ENCODE peak calls at places on chromosome 17, in eight cellular contexts. One of them, this sample, is unnamed.

GRCh38 chr17:42563950-42564349 is 2.0 kb downstream of the COASY start:
- DNase-seq in dorsolateral prefrontal cortex: no peak
- DNase-seq in AG09309: no peak
- DNase-seq in RWPE1: no peak
- DNase-seq in PC-9: no peak
- DNase-seq in H9: no peak
- DNase-seq in CD8-positive, alpha-beta T cell: no peak
- DNase-seq in breast epithelium: no peak
- DNase-seq in this sample: no peak

GRCh38 chr17:29588561-29589411 is 662 bp downstream of the GIT1 start:
- DNase-seq in dorsolateral prefrontal cortex: no peak
- DNase-seq in AG09309: no peak
- DNase-seq in RWPE1: no peak
- DNase-seq in PC-9: no peak
- DNase-seq in H9: no peak
- DNase-seq in CD8-positive, alpha-beta T cell: peak; percentile 66
- DNase-seq in breast epithelium: no peak
- DNase-seq in this sample: no peak

GRCh38 chr17:8076502-8077266 is 10.8 kb downstream of the ALOX12B start:
- DNase-seq in dorsolateral prefrontal cortex: no peak
- DNase-seq in AG09309: no peak
- DNase-seq in RWPE1: no peak
- DNase-seq in PC-9: no peak
- DNase-seq in H9: no peak
- DNase-seq in CD8-positive, alpha-beta T cell: no peak
- DNase-seq in breast epithelium: no peak
- DNase-seq in this sample: no peak

GRCh38 chr17:55233840-55234239 is 30.9 kb upstream of the HLF start:
- DNase-seq in dorsolateral prefrontal cortex: no peak
- DNase-seq in AG09309: no peak
- DNase-seq in RWPE1: peak; percentile 59
- DNase-seq in PC-9: no peak
- DNase-seq in H9: no peak
- DNase-seq in CD8-positive, alpha-beta T cell: no peak
- DNase-seq in breast epithelium: no peak
- DNase-seq in this sample: no peak

GRCh38 chr17:45289316-45290268 is 27.2 kb downstream of the MAP3K14 start:
- DNase-seq in dorsolateral prefrontal cortex: no peak
- DNase-seq in AG09309: no peak
- DNase-seq in RWPE1: no peak
- DNase-seq in PC-9: no peak
- DNase-seq in H9: no peak
- DNase-seq in CD8-positive, alpha-beta T cell: no peak
- DNase-seq in breast epithelium: no peak
- DNase-seq in this sample: no peak

GRCh38 chr17:27293359-27293897 is 486 bp upstream of the WSB1 start:
- DNase-seq in dorsolateral prefrontal cortex: no peak
- DNase-seq in AG09309: no peak
- DNase-seq in RWPE1: no peak
- DNase-seq in PC-9: no peak
- DNase-seq in H9: no peak
- DNase-seq in CD8-positive, alpha-beta T cell: peak; percentile 52
- DNase-seq in breast epithelium: no peak
- DNase-seq in this sample: peak; percentile 10

GRCh38 chr17:29292992-29293889 is 707 bp downstream of the NUFIP2 start:
- DNase-seq in dorsolateral prefrontal cortex: peak; percentile 29
- DNase-seq in AG09309: no peak
- DNase-seq in RWPE1: peak; percentile 68
- DNase-seq in PC-9: peak; percentile 41
- DNase-seq in H9: peak; percentile 71
- DNase-seq in CD8-positive, alpha-beta T cell: peak; percentile 71
- DNase-seq in breast epithelium: peak; percentile 44
- DNase-seq in this sample: peak; percentile 80

GRCh38 chr17:6471531-6472465 is 27.5 kb downstream of the PIMREG start:
- DNase-seq in dorsolateral prefrontal cortex: peak; percentile 11
- DNase-seq in AG09309: peak; percentile 25
- DNase-seq in RWPE1: peak; percentile 80
- DNase-seq in PC-9: peak; percentile 81
- DNase-seq in H9: no peak
- DNase-seq in CD8-positive, alpha-beta T cell: no peak
- DNase-seq in breast epithelium: no peak
- DNase-seq in this sample: no peak

GRCh38 chr17:74550602-74551001 is 4.7 kb upstream of the CD300C start:
- DNase-seq in dorsolateral prefrontal cortex: no peak
- DNase-seq in AG09309: no peak
- DNase-seq in RWPE1: no peak
- DNase-seq in PC-9: no peak
- DNase-seq in H9: no peak
- DNase-seq in CD8-positive, alpha-beta T cell: no peak
- DNase-seq in breast epithelium: no peak
- DNase-seq in this sample: no peak

GRCh38 chr17:74555427-74555826 is 9.5 kb upstream of the CD300C start:
- DNase-seq in dorsolateral prefrontal cortex: no peak
- DNase-seq in AG09309: no peak
- DNase-seq in RWPE1: no peak
- DNase-seq in PC-9: no peak
- DNase-seq in H9: no peak
- DNase-seq in CD8-positive, alpha-beta T cell: no peak
- DNase-seq in breast epithelium: no peak
- DNase-seq in this sample: no peak

GRCh38 chr17:74554909-74555308 is 9.0 kb upstream of the CD300C start:
- DNase-seq in dorsolateral prefrontal cortex: no peak
- DNase-seq in AG09309: no peak
- DNase-seq in RWPE1: no peak
- DNase-seq in PC-9: no peak
- DNase-seq in H9: no peak
- DNase-seq in CD8-positive, alpha-beta T cell: no peak
- DNase-seq in breast epithelium: no peak
- DNase-seq in this sample: no peak

GRCh38 chr17:74549343-74549742 is 3.4 kb upstream of the CD300C start:
- DNase-seq in dorsolateral prefrontal cortex: no peak
- DNase-seq in AG09309: no peak
- DNase-seq in RWPE1: no peak
- DNase-seq in PC-9: no peak
- DNase-seq in H9: no peak
- DNase-seq in CD8-positive, alpha-beta T cell: no peak
- DNase-seq in breast epithelium: no peak
- DNase-seq in this sample: no peak

DNA sequence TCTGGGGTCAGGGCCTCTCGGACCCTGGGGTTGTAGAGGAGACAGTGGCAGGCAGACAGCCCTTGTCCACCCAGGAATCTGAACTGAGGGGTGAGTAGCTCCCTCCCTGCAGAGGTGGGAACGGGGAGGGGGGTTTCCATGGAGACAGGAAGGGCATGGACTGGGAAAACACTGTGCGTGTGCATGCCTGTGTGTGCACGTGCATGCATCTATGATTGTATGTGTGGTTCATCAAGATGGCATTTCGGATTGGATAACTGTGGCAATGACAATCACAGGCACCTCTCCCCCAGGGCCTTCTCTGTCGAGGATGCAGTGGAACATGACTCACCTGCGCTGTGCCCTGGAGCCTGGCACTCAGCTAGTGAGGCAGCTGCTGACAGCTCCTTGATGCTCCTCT is 6.1 kb upstream of the CD300C start:
- DNase-seq in dorsolateral prefrontal cortex: no peak
- DNase-seq in AG09309: no peak
- DNase-seq in RWPE1: peak; percentile 88
- DNase-seq in PC-9: no peak
- DNase-seq in H9: no peak
- DNase-seq in CD8-positive, alpha-beta T cell: no peak
- DNase-seq in breast epithelium: no peak
- DNase-seq in this sample: peak; percentile 24
- TF ChIP-seq CTCF in dorsolateral prefrontal cortex: no peak
- TF ChIP-seq CTCF in AG09309: no peak
- TF ChIP-seq CTCF in RWPE1: no peak
- TF ChIP-seq CTCF in PC-9: no peak
- TF ChIP-seq CTCF in H9: no peak
- TF ChIP-seq CTCF in CD8-positive, alpha-beta T cell: no peak
- TF ChIP-seq CTCF in breast epithelium: no peak
- TF ChIP-seq CTCF in this sample: no peak

GRCh38 chr17:796609-797008 is 14.5 kb downstream of the MRM3 start:
- DNase-seq in dorsolateral prefrontal cortex: no peak
- DNase-seq in AG09309: no peak
- DNase-seq in RWPE1: no peak
- DNase-seq in PC-9: no peak
- DNase-seq in H9: no peak
- DNase-seq in CD8-positive, alpha-beta T cell: no peak
- DNase-seq in breast epithelium: no peak
- DNase-seq in this sample: no peak

GRCh38 chr17:795276-795675 is 13.1 kb downstream of the MRM3 start:
- DNase-seq in dorsolateral prefrontal cortex: no peak
- DNase-seq in AG09309: no peak
- DNase-seq in RWPE1: no peak
- DNase-seq in PC-9: no peak
- DNase-seq in H9: no peak
- DNase-seq in CD8-positive, alpha-beta T cell: no peak
- DNase-seq in breast epithelium: no peak
- DNase-seq in this sample: no peak

GRCh38 chr17:795721-796120 is 13.6 kb downstream of the MRM3 start:
- DNase-seq in dorsolateral prefrontal cortex: no peak
- DNase-seq in AG09309: no peak
- DNase-seq in RWPE1: no peak
- DNase-seq in PC-9: no peak
- DNase-seq in H9: no peak
- DNase-seq in CD8-positive, alpha-beta T cell: no peak
- DNase-seq in breast epithelium: no peak
- DNase-seq in this sample: no peak

GRCh38 chr17:797236-797635 is 15.1 kb downstream of the MRM3 start:
- DNase-seq in dorsolateral prefrontal cortex: no peak
- DNase-seq in AG09309: no peak
- DNase-seq in RWPE1: no peak
- DNase-seq in PC-9: no peak
- DNase-seq in H9: no peak
- DNase-seq in CD8-positive, alpha-beta T cell: no peak
- DNase-seq in breast epithelium: no peak
- DNase-seq in this sample: no peak

DNA sequence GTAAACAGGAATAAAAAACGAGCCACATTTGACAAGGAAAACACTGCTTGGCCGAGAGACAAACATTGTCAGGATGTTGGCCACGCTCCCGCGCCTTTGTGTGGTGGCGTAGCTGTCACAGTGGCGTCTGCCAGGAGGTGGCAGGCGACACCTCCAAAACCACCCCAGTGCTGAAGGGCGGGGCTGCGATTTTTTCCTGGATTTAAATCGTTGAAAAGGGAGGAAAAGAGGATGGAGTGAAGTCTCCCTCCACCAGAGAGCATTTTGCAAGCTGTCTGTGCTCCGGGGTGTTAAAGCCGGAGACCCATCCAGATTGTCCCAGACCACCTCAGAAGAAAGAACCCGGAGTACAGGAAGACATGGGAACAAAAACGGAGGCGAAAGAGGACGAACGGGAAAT is 12.7 kb downstream of the MRM3 start:
- DNase-seq in dorsolateral prefrontal cortex: peak; percentile 91
- DNase-seq in AG09309: peak; percentile 37
- DNase-seq in RWPE1: peak; percentile 49
- DNase-seq in PC-9: peak; percentile 54
- DNase-seq in H9: peak; percentile 87
- DNase-seq in CD8-positive, alpha-beta T cell: peak; percentile 61
- DNase-seq in breast epithelium: peak; percentile 85
- DNase-seq in this sample: peak; percentile 79
- TF ChIP-seq CTCF in dorsolateral prefrontal cortex: peak; percentile 84
- TF ChIP-seq CTCF in AG09309: peak; percentile 86
- TF ChIP-seq CTCF in RWPE1: peak; percentile 60
- TF ChIP-seq CTCF in PC-9: peak; percentile 82
- TF ChIP-seq CTCF in H9: peak; percentile 87
- TF ChIP-seq CTCF in CD8-positive, alpha-beta T cell: peak; percentile 64
- TF ChIP-seq CTCF in breast epithelium: peak; percentile 94
- TF ChIP-seq CTCF in this sample: peak; percentile 73

GRCh38 chr17:13017623-13018462 is at the start of gene ELAC2:
- DNase-seq in dorsolateral prefrontal cortex: peak; percentile 98
- DNase-seq in AG09309: peak; percentile 96
- DNase-seq in RWPE1: peak; percentile 98
- DNase-seq in PC-9: peak; percentile 94
- DNase-seq in H9: peak; percentile 99
- DNase-seq in CD8-positive, alpha-beta T cell: peak; percentile 95
- DNase-seq in breast epithelium: peak; percentile 98
- DNase-seq in this sample: peak; percentile 94
- TF ChIP-seq CTCF in dorsolateral prefrontal cortex: no peak
- TF ChIP-seq CTCF in AG09309: no peak
- TF ChIP-seq CTCF in RWPE1: peak; percentile 32
- TF ChIP-seq CTCF in PC-9: no peak
- TF ChIP-seq CTCF in H9: peak; percentile 29
- TF ChIP-seq CTCF in CD8-positive, alpha-beta T cell: no peak
- TF ChIP-seq CTCF in breast epithelium: peak; percentile 28
- TF ChIP-seq CTCF in this sample: no peak

GRCh38 chr17:79615446-79615845 is 4.6 kb upstream of the RBFOX3 start:
- DNase-seq in dorsolateral prefrontal cortex: no peak
- DNase-seq in AG09309: no peak
- DNase-seq in RWPE1: no peak
- DNase-seq in PC-9: no peak
- DNase-seq in H9: no peak
- DNase-seq in CD8-positive, alpha-beta T cell: no peak
- DNase-seq in breast epithelium: no peak
- DNase-seq in this sample: no peak

GRCh38 chr17:79613195-79613517 is 2.3 kb upstream of the RBFOX3 start:
- DNase-seq in dorsolateral prefrontal cortex: no peak
- DNase-seq in AG09309: no peak
- DNase-seq in RWPE1: no peak
- DNase-seq in PC-9: no peak
- DNase-seq in H9: no peak
- DNase-seq in CD8-positive, alpha-beta T cell: no peak
- DNase-seq in breast epithelium: no peak
- DNase-seq in this sample: no peak

GRCh38 chr17:79614248-79614647 is 3.4 kb upstream of the RBFOX3 start:
- DNase-seq in dorsolateral prefrontal cortex: no peak
- DNase-seq in AG09309: no peak
- DNase-seq in RWPE1: no peak
- DNase-seq in PC-9: no peak
- DNase-seq in H9: no peak
- DNase-seq in CD8-positive, alpha-beta T cell: no peak
- DNase-seq in breast epithelium: no peak
- DNase-seq in this sample: no peak

GRCh38 chr17:79610151-79610645 is 653 bp downstream of the RBFOX3 start:
- DNase-seq in dorsolateral prefrontal cortex: no peak
- DNase-seq in AG09309: no peak
- DNase-seq in RWPE1: no peak
- DNase-seq in PC-9: no peak
- DNase-seq in H9: no peak
- DNase-seq in CD8-positive, alpha-beta T cell: no peak
- DNase-seq in breast epithelium: no peak
- DNase-seq in this sample: peak; percentile 35

DNA sequence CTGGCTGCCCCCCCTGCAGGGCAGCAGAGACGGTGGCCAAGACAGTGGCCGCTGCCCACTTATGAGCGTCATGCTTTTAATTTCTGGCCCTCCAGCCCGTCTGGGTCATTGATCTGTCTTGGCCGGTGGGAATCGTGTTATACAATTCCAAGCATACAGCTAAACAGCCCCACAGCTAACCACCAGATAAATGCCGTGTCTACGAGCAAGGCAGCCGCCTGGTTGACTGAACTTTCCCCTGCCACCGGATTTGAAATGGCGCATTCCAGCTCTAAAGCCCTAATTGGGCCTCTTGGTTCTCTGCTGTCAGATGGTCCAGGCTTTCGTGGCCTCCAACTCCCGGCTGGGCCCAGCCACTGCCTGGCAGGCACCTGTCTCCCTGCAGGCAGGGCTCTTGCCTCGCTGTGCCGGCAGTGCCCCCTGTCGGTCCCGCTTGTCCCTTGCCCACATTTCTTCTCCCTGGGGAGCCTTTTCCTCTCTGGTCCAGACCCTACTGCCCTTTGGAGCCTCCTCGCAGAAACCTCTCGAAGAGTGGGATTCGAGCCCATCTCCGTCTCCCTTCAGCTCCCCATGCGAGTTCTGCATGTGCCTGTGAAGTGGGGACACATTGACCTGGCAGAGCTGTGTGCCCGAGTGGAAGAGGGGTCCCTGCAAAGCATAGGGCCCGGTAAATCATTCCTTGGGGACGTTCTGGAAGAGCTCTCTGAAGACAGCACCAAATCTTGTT is 1.8 kb upstream of the RBFOX3 start:
- DNase-seq in dorsolateral prefrontal cortex: peak; percentile 80
- DNase-seq in AG09309: no peak
- DNase-seq in RWPE1: peak; percentile 52
- DNase-seq in PC-9: no peak
- DNase-seq in H9: peak; percentile 96
- DNase-seq in CD8-positive, alpha-beta T cell: no peak
- DNase-seq in breast epithelium: no peak
- DNase-seq in this sample: peak; percentile 89
- TF ChIP-seq CTCF in dorsolateral prefrontal cortex: peak; percentile 54
- TF ChIP-seq CTCF in AG09309: peak; percentile 57
- TF ChIP-seq CTCF in RWPE1: peak; percentile 64
- TF ChIP-seq CTCF in PC-9: peak; percentile 72
- TF ChIP-seq CTCF in H9: peak; percentile 96
- TF ChIP-seq CTCF in CD8-positive, alpha-beta T cell: peak; percentile 25
- TF ChIP-seq CTCF in breast epithelium: no peak
- TF ChIP-seq CTCF in this sample: peak; percentile 86

This sample was measured in nephron progenitor cell.